ENCODE peak calls at places on chromosome 7, in eight cellular contexts. B is GM12878, J is AG04450, P is stomach, R is GM23338, C is cardiac muscle cell, H is HCT116, Q is Peyer's patch. E is an unnamed sample. For H3K27me3, the result is how much of the 10 kb centered on the place peaks cover.

GRCh38 chr7:92255308-92255707 is 9.5 kb downstream of the ANKIB1 start:
- DNase-seq in H (no peak), B (no peak), C (peak), R (no peak), Q (no peak), P (no peak), J (peak), E (no peak)

GRCh38 chr7:99975782-99976521 is at the start of gene AZGP1:
- DNase-seq in P (peak), B (no peak), Q (no peak), H (no peak), R (no peak), J (no peak), C (peak), E (no peak)

GRCh38 chr7:42931447-42931833 is 534 bp downstream of the PSMA2 start:
- DNase-seq in C (no peak), Q (no peak), B (no peak), P (no peak), R (no peak), H (no peak), J (no peak), E (no peak)

GRCh38 chr7:7117935-7118586 is 64.3 kb upstream of the C1GALT1 start:
- DNase-seq in C (no peak), H (no peak), J (no peak), Q (no peak), B (no peak), P (no peak), R (no peak), E (no peak)

GRCh38 chr7:50335795-50336754 is 31.6 kb downstream of the IKZF1 start:
- DNase-seq in C (no peak), B (no peak), H (no peak), R (no peak), P (no peak), Q (peak), J (no peak), E (peak)

GRCh38 chr7:65827366-65827765 is 45.5 kb upstream of the VKORC1L1 start:
- DNase-seq in B (no peak), Q (no peak), J (no peak), P (no peak), H (no peak), C (no peak), R (no peak), E (no peak)

GRCh38 chr7:19290936-19291335 is 145.7 kb upstream of the FERD3L start:
- DNase-seq in C (no peak), H (no peak), J (no peak), R (no peak), Q (no peak), P (no peak), B (no peak), E (no peak)

GRCh38 chr7:5699467-5699866 is 82.0 kb downstream of the RNF216 start:
- DNase-seq in R (no peak), P (no peak), Q (no peak), J (no peak), C (no peak), H (no peak), B (no peak), E (no peak)

GRCh38 chr7:105875505-105875904 is 894 bp downstream of the ATXN7L1 start:
- DNase-seq in P (no peak), C (no peak), B (no peak), R (no peak), Q (no peak), J (no peak), H (no peak), E (no peak)

GRCh38 chr7:100040575-100040974 is 9.0 kb upstream of the ZSCAN21 start:
- DNase-seq in H (no peak), J (no peak), P (no peak), Q (no peak), C (no peak), B (no peak), R (no peak), E (no peak)

GRCh38 chr7:149385195-149385955 is 75.5 kb downstream of the ZNF777 start:
- DNase-seq in C (no peak), J (no peak), H (no peak), R (no peak), Q (no peak), B (no peak), P (no peak), E (no peak)

GRCh38 chr7:18509491-18509890 is 13.9 kb downstream of the HDAC9 start:
- DNase-seq in R (no peak), P (no peak), B (no peak), Q (no peak), H (no peak), C (no peak), J (no peak), E (no peak)

GRCh38 chr7:34019431-34019830 is 114.1 kb downstream of the BMPER start:
- DNase-seq in J (no peak), Q (no peak), C (no peak), P (no peak), R (no peak), B (no peak), H (no peak), E (no peak)

GRCh38 chr7:68629-69028 is 123.7 kb upstream of the FAM20C start:
- DNase-seq in Q (no peak), P (no peak), H (no peak), C (peak), B (no peak), J (no peak), R (peak), E (peak)

GRCh38 chr7:114790526-114790925 is 131.4 kb upstream of the MDFIC start:
- DNase-seq in P (no peak), R (no peak), J (no peak), B (no peak), C (peak), H (no peak), Q (no peak), E (no peak)

GRCh38 chr7:22858640-22859561 is 36.3 kb upstream of the TOMM7 start:
- DNase-seq in P (no peak), R (no peak), B (no peak), H (peak), Q (no peak), J (peak), C (peak), E (no peak)

GRCh38 chr7:155452505-155453295 is 5.2 kb upstream of the EN2 start:
- DNase-seq in Q (no peak), B (no peak), J (no peak), R (no peak), C (no peak), P (no peak), H (no peak), E (no peak)

GRCh38 chr7:87216701-87217508 is 2.6 kb downstream of the TMEM243 start:
- DNase-seq in J (no peak), R (no peak), P (no peak), B (peak), C (no peak), H (no peak), Q (peak), E (no peak)

GRCh38 chr7:66961096-66961495 is 34.3 kb downstream of the SBDS start:
- DNase-seq in J (no peak), P (no peak), C (no peak), R (no peak), Q (no peak), B (no peak), H (no peak), E (no peak)

GRCh38 chr7:82241371-82241770 is 202.2 kb downstream of the CACNA2D1 start:
- DNase-seq in Q (no peak), H (no peak), P (no peak), J (no peak), C (no peak), R (no peak), B (no peak), E (no peak)

GRCh38 chr7:121081327-121081936 is 92.9 kb downstream of the CPED1 start:
- DNase-seq in H (peak), J (peak), R (peak), Q (no peak), P (no peak), C (peak), B (peak), E (peak)

GRCh38 chr7:47719675-47720074 is 137.8 kb upstream of the TNS3 start:
- DNase-seq in Q (no peak), P (no peak), R (no peak), J (no peak), H (no peak), B (no peak), C (no peak), E (no peak)

GRCh38 chr7:128874140-128875031 is 11.7 kb downstream of the ATP6V1F start:
- DNase-seq in Q (no peak), B (no peak), R (no peak), P (no peak), C (no peak), J (no peak), H (no peak), E (peak)

GRCh38 chr7:29988391-29989256 is 977 bp downstream of the SCRN1 start:
- DNase-seq in P (peak), Q (peak), J (no peak), R (peak), H (peak), C (peak), B (peak), E (peak)

GRCh38 chr7:50780436-50780835 is 2.3 kb downstream of the GRB10 start:
- DNase-seq in P (no peak), R (no peak), J (no peak), B (no peak), H (no peak), Q (no peak), C (no peak), E (no peak)

GRCh38 chr7:112080974-112081373 is 125.2 kb downstream of the DOCK4 start:
- DNase-seq in Q (peak), C (peak), B (peak), J (no peak), P (no peak), H (no peak), R (peak), E (no peak)

GRCh38 chr7:79298145-79298760 is 155.2 kb downstream of the MAGI2 start:
- DNase-seq in P (no peak), R (peak), J (peak), H (peak), B (no peak), C (peak), Q (no peak), E (peak)

GRCh38 chr7:1665721-1666250 is 4.3 kb upstream of the ELFN1 start:
- DNase-seq in H (no peak), P (no peak), C (peak), B (no peak), J (no peak), Q (no peak), R (peak), E (peak)

GRCh38 chr7:70574970-70575799 is 556.8 kb upstream of the GALNT17 start:
- DNase-seq in Q (no peak), C (no peak), P (no peak), R (no peak), B (no peak), H (no peak), J (no peak), E (no peak)

GRCh38 chr7:33107136-33108066 is 1.8 kb downstream of the RP9 start:
- DNase-seq in Q (peak), R (peak), C (peak), H (no peak), B (no peak), J (peak), P (peak), E (peak)

GRCh38 chr7:155000795-155001194 is 2.1 kb downstream of the PAXIP1 start:
- DNase-seq in H (no peak), P (no peak), R (peak), Q (no peak), J (no peak), C (no peak), B (no peak), E (peak)

GRCh38 chr7:139482662-139483466 is 609 bp downstream of the KLRG2 start:
- DNase-seq in C (peak), P (no peak), H (no peak), J (no peak), Q (no peak), B (no peak), R (peak), E (peak)
- H3K4me3 ChIP-seq in C (peak), P (peak), H (no peak), J (peak), Q (peak), B (peak), R (peak), E (peak)

GRCh38 chr7:101175664-101176063 is 4.4 kb downstream of the NAT16 start:
- DNase-seq in H (no peak), R (no peak), C (no peak), Q (no peak), P (no peak), J (no peak), B (no peak), E (no peak)

GRCh38 chr7:101177644-101178043 is 2.4 kb downstream of the NAT16 start:
- DNase-seq in H (no peak), B (no peak), P (no peak), C (peak), Q (no peak), R (no peak), J (no peak), E (no peak)

GRCh38 chr7:101179117-101179779 is 845 bp downstream of the NAT16 start:
- DNase-seq in R (peak), P (no peak), C (no peak), Q (no peak), H (no peak), J (no peak), B (no peak), E (peak)

GRCh38 chr7:101185258-101185839 is 5.3 kb upstream of the NAT16 start:
- DNase-seq in Q (no peak), H (no peak), B (no peak), P (no peak), C (no peak), J (no peak), R (no peak), E (no peak)

GRCh38 chr7:101179780-101180755 is at the start of gene NAT16:
- DNase-seq in Q (no peak), C (no peak), B (no peak), R (peak), H (no peak), P (no peak), J (no peak), E (peak)
- H3K27me3 ChIP-seq in Q (under half), C (half or more), B (under half), R (half or more), H (under half), P (half or more), J (half or more), E (half or more)

GRCh38 chr7:27105161-27106122 is 3.0 kb upstream of the HOXA2 start:
- DNase-seq in R (no peak), Q (no peak), C (no peak), J (no peak), B (no peak), H (no peak), P (no peak), E (peak)

GRCh38 chr7:27106906-27107250 is 4.4 kb upstream of the HOXA2 start:
- DNase-seq in P (no peak), C (no peak), Q (no peak), H (no peak), B (no peak), R (no peak), J (no peak), E (no peak)

GRCh38 chr7:27107901-27108381 is 5.5 kb upstream of the HOXA2 start:
- DNase-seq in J (no peak), R (peak), C (no peak), B (no peak), H (no peak), P (no peak), Q (no peak), E (peak)

GRCh38 chr7:27107391-27107900 is 5.0 kb upstream of the HOXA2 start:
- DNase-seq in C (no peak), Q (no peak), B (no peak), R (no peak), H (no peak), J (no peak), P (no peak), E (no peak)

GRCh38 chr7:27106181-27106905 is 3.9 kb upstream of the HOXA2 start:
- DNase-seq in B (no peak), C (no peak), Q (no peak), J (no peak), R (peak), P (no peak), H (no peak), E (peak)
- H3K4me3 ChIP-seq in B (no peak), C (no peak), Q (peak), J (peak), R (peak), P (peak), H (no peak), E (no peak)

DNA sequence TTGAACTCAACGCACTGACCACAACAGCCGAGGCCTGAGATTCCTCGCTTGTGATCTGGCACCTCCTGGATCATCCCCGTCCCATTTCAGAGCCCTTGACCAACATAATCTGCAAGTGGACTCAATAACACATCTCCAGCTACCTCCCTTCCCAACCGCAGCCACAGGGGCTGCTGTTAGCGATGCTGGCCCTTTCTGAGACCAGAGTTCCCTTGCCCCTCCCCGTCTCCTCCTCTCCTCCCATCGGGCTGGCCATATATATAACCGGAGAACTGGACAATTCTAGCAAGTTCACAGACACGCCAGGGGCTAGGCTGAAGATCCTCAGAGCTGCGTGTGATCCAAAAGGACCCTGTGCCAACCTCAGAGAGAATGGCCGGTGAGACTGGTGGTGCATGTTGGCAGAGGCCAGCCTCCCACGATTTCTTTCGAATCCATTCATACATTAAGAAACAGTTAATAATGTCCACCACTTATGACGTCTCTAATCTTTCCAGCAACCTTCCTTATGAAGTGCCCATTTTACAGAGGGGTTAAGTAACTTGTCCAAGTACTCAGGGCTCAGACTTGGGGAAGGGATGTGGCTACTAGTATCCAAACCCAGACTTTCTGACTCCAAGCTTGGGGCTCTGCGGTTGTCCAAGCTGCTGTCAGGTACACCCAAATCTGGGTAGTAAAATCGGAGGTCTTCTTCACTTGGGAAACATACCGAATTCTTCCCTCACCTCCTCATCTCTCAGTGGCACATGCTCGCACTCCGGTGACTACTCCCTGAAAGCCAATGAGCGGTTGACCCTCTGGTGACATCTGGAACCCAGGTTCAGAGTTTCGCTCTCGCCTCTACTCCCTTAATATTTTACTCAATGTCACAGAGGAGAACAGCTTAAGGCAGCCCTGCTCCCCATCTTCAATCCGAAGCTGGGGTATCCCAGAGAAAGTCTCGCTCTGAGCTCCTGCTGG is 11.2 kb upstream of the FEZF1 start:
- DNase-seq in Q (no peak), J (no peak), B (no peak), P (no peak), R (peak), C (no peak), H (no peak), E (peak)
- H3K27me3 ChIP-seq in Q (under half), J (half or more), B (under half), P (half or more), R (half or more), C (half or more), H (under half), E (half or more)

DNA sequence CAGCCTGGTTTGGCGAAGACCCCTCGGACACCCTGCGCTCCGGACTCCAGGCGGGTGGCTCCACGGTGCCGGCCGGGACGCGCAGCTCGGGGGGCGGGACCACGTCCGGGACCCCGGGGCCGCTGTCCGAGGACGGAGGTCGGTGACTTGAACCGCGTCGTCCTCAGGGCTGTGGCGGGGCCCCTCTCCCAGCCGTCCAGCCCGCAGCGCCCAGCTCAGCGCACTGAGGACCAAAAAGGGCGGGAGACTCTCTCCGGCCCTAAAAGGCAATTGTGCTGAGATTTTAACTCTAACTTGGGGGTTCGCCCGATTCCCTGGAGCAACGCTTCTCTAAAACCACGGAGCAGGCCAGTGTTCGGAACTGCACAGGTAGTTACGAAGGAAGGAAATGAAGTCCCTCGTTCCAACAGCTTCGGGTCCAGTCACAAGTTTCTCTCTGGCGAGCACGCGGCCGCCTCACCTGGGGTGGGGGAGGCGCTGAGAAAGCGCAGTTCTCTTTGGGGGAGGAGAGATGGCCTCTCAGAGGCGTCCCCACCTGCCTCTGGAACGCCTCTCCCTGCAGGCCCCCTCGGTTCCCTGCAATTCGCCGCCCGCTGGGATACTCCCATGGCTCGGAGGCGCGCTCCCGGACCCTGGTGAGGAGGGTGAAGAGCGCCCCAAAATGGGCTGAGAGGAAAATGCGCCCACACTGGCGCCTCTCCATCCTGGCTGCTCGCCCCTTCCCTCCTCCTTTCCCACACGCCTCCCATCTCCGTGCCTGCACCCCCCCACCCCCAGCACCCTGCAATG is 352.7 kb downstream of the DNAJB6 start:
- DNase-seq in R (no peak), Q (no peak), B (no peak), P (peak), C (no peak), J (no peak), H (no peak), E (peak)
- H3K4me3 ChIP-seq in R (peak), Q (no peak), B (no peak), P (peak), C (no peak), J (no peak), H (peak), E (peak)

GRCh38 chr7:35250941-35251340 is 3.0 kb downstream of the TBX20 start:
- DNase-seq in H (no peak), Q (no peak), J (no peak), P (no peak), C (no peak), B (no peak), R (no peak), E (no peak)
- H3K27me3 ChIP-seq in H (half or more), Q (under half), J (half or more), P (half or more), C (under half), B (under half), R (half or more), E (half or more)

GRCh38 chr7:46450425-46450824 is 529.4 kb upstream of the IGFBP3 start:
- DNase-seq in C (no peak), J (no peak), B (no peak), Q (no peak), P (no peak), H (no peak), R (no peak), E (no peak)
- H3K4me3 ChIP-seq in C (no peak), J (no peak), B (no peak), Q (no peak), P (no peak), H (no peak), R (no peak), E (no peak)

GRCh38 chr7:151251328-151251925 is 2.9 kb upstream of the SMARCD3 start:
- DNase-seq in Q (no peak), B (no peak), R (peak), C (peak), P (peak), H (no peak), J (no peak), E (no peak)
- H3K27me3 ChIP-seq in Q (under half), B (under half), R (half or more), C (under half), P (under half), H (under half), J (under half), E (half or more)

E was measured in H7.